ENCODE peak calls at places on chromosomes 12 and 14, in seven cellular contexts. X is CD8-positive, alpha-beta memory T cell; G is fibroblast of lung; N is OCI-LY7; M is lower lobe of right lung; O is RWPE2; D is MM.1S. H is an unnamed sample.

GRCh38 chr12:56086096-56086495 is 6.1 kb downstream of the ERBB3 start:
- DNase-seq in G (no peak), X (no peak), N (no peak), M (no peak), O (no peak), D (no peak), H (peak; percentile 57)

GRCh38 chr12:52741378-52742195 is 35.6 kb downstream of the KRT76 start:
- DNase-seq in O (no peak), N (peak; percentile 53), G (peak; percentile 49), D (peak; percentile 74), X (peak; percentile 48), M (peak; percentile 61), H (peak; percentile 50)

GRCh38 chr12:88628856-88629509 is 48.7 kb upstream of the KITLG start:
- DNase-seq in O (no peak), D (no peak), M (no peak), N (no peak), X (no peak), G (no peak), H (no peak)

GRCh38 chr12:26845057-26845666 is 12.2 kb upstream of the ITPR2 start:
- DNase-seq in O (no peak), D (no peak), N (no peak), X (no peak), G (peak; percentile 51), M (peak; percentile 63), H (peak; percentile 71)

GRCh38 chr14:21023174-21023573 is 1.7 kb downstream of the NDRG2 start:
- DNase-seq in N (no peak), O (no peak), G (no peak), X (no peak), D (no peak), M (no peak), H (no peak)

GRCh38 chr14:50395448-50395847 is 1.2 kb downstream of the CDKL1 start:
- DNase-seq in G (no peak), O (no peak), X (no peak), N (no peak), M (no peak), D (no peak), H (peak; percentile 77)

GRCh38 chr14:35338731-35339405 is 46.7 kb downstream of the PSMA6 start:
- DNase-seq in O (no peak), M (no peak), N (no peak), G (no peak), X (no peak), D (no peak), H (no peak)

GRCh38 chr14:59482471-59483331 is 1.5 kb downstream of the L3HYPDH start:
- DNase-seq in O (peak; percentile 87), G (peak; percentile 79), X (no peak), D (no peak), M (no peak), N (no peak), H (peak; percentile 62)

GRCh38 chr14:59463773-59464650 is 1.2 kb downstream of the GPR135 start:
- DNase-seq in O (no peak), D (no peak), G (no peak), N (no peak), M (peak; percentile 51), X (no peak), H (no peak)

GRCh38 chr12:106174876-106175275 is 36.1 kb upstream of the NUAK1 start:
- DNase-seq in G (no peak), O (no peak), D (no peak), N (no peak), M (no peak), X (no peak), H (no peak)

GRCh38 chr14:104175041-104175440 is 36.7 kb downstream of the KIF26A start:
- DNase-seq in G (no peak), D (no peak), M (no peak), O (no peak), X (no peak), N (no peak), H (no peak)

GRCh38 chr12:124000111-124000510 is 27.1 kb downstream of the ZNF664 start:
- DNase-seq in M (no peak), N (no peak), O (no peak), D (no peak), X (no peak), G (no peak), H (no peak)

GRCh38 chr12:77402726-77403125 is 337.4 kb upstream of the E2F7 start:
- DNase-seq in M (no peak), X (no peak), O (no peak), G (peak; percentile 35), D (no peak), N (no peak), H (no peak)

GRCh38 chr12:6500466-6500865 is 6.6 kb downstream of the NCAPD2 start:
- DNase-seq in M (no peak), O (no peak), D (no peak), N (no peak), G (no peak), X (no peak), H (no peak)

GRCh38 chr12:6492838-6493579 is at the start of gene MRPL51:
- DNase-seq in D (peak; percentile 97), O (peak; percentile 96), X (peak; percentile 97), N (peak; percentile 97), M (peak; percentile 98), G (peak; percentile 93), H (peak; percentile 98)

GRCh38 chr12:6493580-6494350 is at the start of gene NCAPD2:
- DNase-seq in X (peak; percentile 97), M (peak; percentile 97), O (peak; percentile 95), D (peak; percentile 97), G (peak; percentile 93), N (peak; percentile 98), H (peak; percentile 96)

GRCh38 chr12:6494351-6494743 is 445 bp downstream of the NCAPD2 start:
- DNase-seq in N (no peak), G (no peak), M (no peak), O (no peak), D (no peak), X (no peak), H (no peak)

DNA sequence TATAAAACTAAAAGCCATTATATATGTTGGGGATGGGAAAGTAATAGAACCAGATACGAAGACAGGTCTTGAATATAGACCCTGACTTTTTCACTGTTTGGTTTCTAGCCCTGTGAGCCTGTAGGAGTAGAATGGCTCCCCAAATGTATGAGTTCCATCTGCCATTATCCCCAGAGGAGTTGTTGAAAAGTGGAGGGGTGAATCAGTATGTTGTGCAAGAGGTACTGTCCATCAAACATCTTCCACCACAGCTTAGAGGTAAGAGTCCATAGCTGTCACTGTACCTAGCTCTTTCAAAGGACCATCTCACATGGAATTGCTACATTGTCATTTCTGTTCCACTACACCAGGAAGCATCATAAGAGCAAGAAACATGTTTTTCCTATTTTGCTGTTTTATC is 1.1 kb downstream of the NCAPD2 start:
- DNase-seq in D (no peak), X (no peak), G (no peak), M (no peak), N (peak; percentile 28), O (no peak), H (no peak)
- H3K36me3 ChIP-seq in D (no peaks in the 10 kb centered on the region), X (peaks cover 9% of the 10 kb centered on the region), G (peaks cover 5% of the 10 kb centered on the region), M (peaks cover 40% of the 10 kb centered on the region), N (peaks cover 75% of the 10 kb centered on the region), O (peaks cover 66% of the 10 kb centered on the region), H (peaks cover 6% of the 10 kb centered on the region)

GRCh38 chr14:102645746-102646440 is 53.4 kb downstream of the RCOR1 start:
- DNase-seq in D (no peak), X (no peak), O (no peak), G (no peak), M (no peak), N (peak; percentile 32), H (no peak)
- H3K27ac ChIP-seq in D (no peak overlapping the region), X (peak overlapping the region; percentile 7), O (no peak overlapping the region), G (no peak overlapping the region), M (no peak overlapping the region), N (peak overlapping the region; percentile 40), H (no peak overlapping the region)

DNA sequence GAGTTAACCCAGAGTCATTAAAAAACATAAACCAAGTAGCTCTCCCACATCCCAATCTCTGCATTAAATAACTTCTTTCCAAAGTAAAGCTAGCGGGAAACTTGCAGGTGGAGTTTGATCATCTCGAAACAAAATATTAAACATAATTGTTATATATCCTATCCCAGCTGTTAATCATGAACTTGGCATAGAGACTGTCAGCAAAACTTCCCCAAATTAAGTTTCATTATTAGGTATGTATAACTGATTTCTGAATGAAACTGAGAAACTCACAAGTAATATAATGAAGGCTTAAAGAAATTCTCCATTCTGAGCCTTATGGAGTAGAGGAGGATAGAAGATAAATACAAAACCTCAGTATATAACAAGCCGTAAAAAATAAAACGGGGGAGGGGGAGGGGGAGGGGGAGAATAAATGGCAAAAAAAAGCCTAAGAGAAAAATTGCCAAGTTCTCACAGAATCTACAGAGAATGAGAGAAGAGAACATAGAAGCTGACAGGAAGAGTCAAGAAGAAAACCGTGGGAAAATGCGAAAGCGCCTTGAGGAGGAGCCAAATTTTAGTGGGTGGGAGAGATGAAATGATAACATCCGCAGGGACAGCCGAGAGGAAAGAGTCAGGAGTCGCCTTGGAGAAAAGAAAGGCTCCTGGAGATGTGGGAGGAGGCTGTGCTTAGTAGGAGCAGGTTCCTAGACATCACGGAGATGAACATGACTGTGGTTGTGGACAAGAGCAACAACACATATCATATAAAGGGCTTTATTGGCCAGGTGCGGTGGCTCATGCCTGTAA is 49.6 kb downstream of the PHLDA1 start:
- DNase-seq in M (no peak), D (no peak), O (no peak), N (no peak), X (no peak), G (peak; percentile 82), H (no peak)
- H3K4me1 ChIP-seq in M (peaks cover 73% of the 10 kb centered on the region), D (peaks cover 37% of the 10 kb centered on the region), O (peaks cover 34% of the 10 kb centered on the region), N (peaks cover 38% of the 10 kb centered on the region), X (peaks cover 25% of the 10 kb centered on the region), G (peaks cover 38% of the 10 kb centered on the region), H (peaks cover 24% of the 10 kb centered on the region)

DNA sequence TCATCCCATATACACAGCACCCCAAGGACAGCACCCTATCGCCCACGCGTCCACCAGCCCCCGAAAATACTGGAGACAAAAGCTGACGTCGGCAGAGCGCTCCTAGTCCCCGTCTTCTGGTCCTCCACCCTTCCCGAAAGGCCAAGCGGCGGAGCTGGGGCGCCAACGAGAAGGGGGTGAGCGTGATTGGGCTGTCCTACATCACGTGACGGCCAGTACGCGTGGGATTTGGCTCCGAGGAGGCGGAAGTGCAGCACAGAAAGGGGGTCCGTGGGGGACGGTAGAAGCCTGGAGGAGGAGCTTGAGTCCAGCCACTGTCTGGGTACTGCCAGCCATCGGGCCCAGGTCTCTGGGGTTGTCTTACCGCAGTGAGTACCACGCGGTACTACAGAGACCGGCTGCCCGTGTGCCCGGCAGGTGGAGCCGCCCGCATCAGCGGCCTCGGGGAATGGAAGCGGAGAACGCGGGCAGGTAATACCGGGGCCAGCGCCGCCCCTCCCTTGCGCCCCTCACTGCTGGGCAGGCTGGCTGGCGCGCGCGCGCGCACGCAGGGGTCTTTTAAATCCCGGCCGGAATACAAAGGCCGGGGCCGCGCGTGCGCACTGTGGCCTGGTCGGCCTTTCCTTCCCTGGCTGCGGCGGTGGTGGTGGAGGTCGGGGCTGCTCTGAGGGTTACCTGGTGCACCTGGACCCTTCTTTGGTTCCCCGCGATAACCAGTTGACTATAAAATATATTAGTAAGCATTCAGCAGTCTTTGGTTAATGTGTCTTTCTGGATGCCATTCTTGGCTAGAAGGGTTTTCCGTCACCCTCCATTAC is at the start of gene TDG:
- DNase-seq in O (peak; percentile 98), M (peak; percentile 98), N (peak; percentile 98), G (peak; percentile 99), D (peak; percentile 98), X (peak; percentile 97), H (peak; percentile 98)
- H3K36me3 ChIP-seq in O (peaks cover 33% of the 10 kb centered on the region), M (no peaks in the 10 kb centered on the region), N (peaks cover 34% of the 10 kb centered on the region), G (no peaks in the 10 kb centered on the region), D (peaks cover 6% of the 10 kb centered on the region), X (no peaks in the 10 kb centered on the region), H (no peaks in the 10 kb centered on the region)